ENCODE peak calls at places on chromosomes 13 and 19, in seven cellular contexts. One of them, this sample, is unnamed.

GRCh38 chr19:14127176-14127575 is 9.2 kb downstream of the ASF1B start:
- DNase-seq in substantia nigra: no peak
- DNase-seq in brain microvascular endothelial cell: no peak
- DNase-seq in heart right ventricle: peak
- DNase-seq in gastrocnemius medialis: peak
- DNase-seq in stomach: no peak
- DNase-seq in H9: no peak
- DNase-seq in this sample: no peak

GRCh38 chr19:42488783-42489521 is 39.3 kb downstream of the CEACAM1 start:
- DNase-seq in substantia nigra: no peak
- DNase-seq in H9: no peak
- DNase-seq in stomach: no peak
- DNase-seq in brain microvascular endothelial cell: no peak
- DNase-seq in gastrocnemius medialis: no peak
- DNase-seq in heart right ventricle: no peak
- DNase-seq in this sample: no peak

GRCh38 chr19:6935618-6936017 is 48.2 kb downstream of the ADGRE1 start:
- DNase-seq in heart right ventricle: no peak
- DNase-seq in brain microvascular endothelial cell: no peak
- DNase-seq in gastrocnemius medialis: no peak
- DNase-seq in substantia nigra: no peak
- DNase-seq in H9: no peak
- DNase-seq in stomach: no peak
- DNase-seq in this sample: no peak

GRCh38 chr13:112168771-112169170 is 101.8 kb downstream of the SOX1 start:
- DNase-seq in stomach: no peak
- DNase-seq in brain microvascular endothelial cell: no peak
- DNase-seq in substantia nigra: no peak
- DNase-seq in H9: no peak
- DNase-seq in gastrocnemius medialis: no peak
- DNase-seq in heart right ventricle: no peak
- DNase-seq in this sample: no peak

GRCh38 chr13:92621985-92622384 is 604.6 kb upstream of the GPC6 start:
- DNase-seq in H9: no peak
- DNase-seq in brain microvascular endothelial cell: no peak
- DNase-seq in heart right ventricle: no peak
- DNase-seq in stomach: no peak
- DNase-seq in substantia nigra: no peak
- DNase-seq in gastrocnemius medialis: no peak
- DNase-seq in this sample: no peak

GRCh38 chr19:54137114-54137912 is at the start of gene CNOT3:
- DNase-seq in stomach: peak
- DNase-seq in H9: peak
- DNase-seq in substantia nigra: peak
- DNase-seq in gastrocnemius medialis: peak
- DNase-seq in heart right ventricle: peak
- DNase-seq in brain microvascular endothelial cell: peak
- DNase-seq in this sample: peak

GRCh38 chr13:88103824-88104223 is 432.7 kb downstream of the SLITRK5 start:
- DNase-seq in stomach: no peak
- DNase-seq in H9: no peak
- DNase-seq in heart right ventricle: no peak
- DNase-seq in substantia nigra: no peak
- DNase-seq in brain microvascular endothelial cell: no peak
- DNase-seq in gastrocnemius medialis: no peak
- DNase-seq in this sample: no peak

GRCh38 chr13:109769921-109770320 is 16.5 kb downstream of the IRS2 start:
- DNase-seq in substantia nigra: no peak
- DNase-seq in brain microvascular endothelial cell: no peak
- DNase-seq in heart right ventricle: no peak
- DNase-seq in gastrocnemius medialis: no peak
- DNase-seq in stomach: no peak
- DNase-seq in H9: no peak
- DNase-seq in this sample: no peak

GRCh38 chr13:24505256-24505655 is 7.3 kb downstream of the PARP4 start:
- DNase-seq in gastrocnemius medialis: no peak
- DNase-seq in stomach: no peak
- DNase-seq in H9: no peak
- DNase-seq in substantia nigra: no peak
- DNase-seq in heart right ventricle: no peak
- DNase-seq in brain microvascular endothelial cell: peak
- DNase-seq in this sample: no peak

GRCh38 chr19:35024095-35024494 is 6.2 kb upstream of the SCN1B start:
- DNase-seq in stomach: no peak
- DNase-seq in gastrocnemius medialis: no peak
- DNase-seq in substantia nigra: no peak
- DNase-seq in H9: no peak
- DNase-seq in brain microvascular endothelial cell: no peak
- DNase-seq in heart right ventricle: no peak
- DNase-seq in this sample: no peak
- H3K27ac ChIP-seq in stomach: no peak
- H3K27ac ChIP-seq in gastrocnemius medialis: no peak
- H3K27ac ChIP-seq in substantia nigra: no peak
- H3K27ac ChIP-seq in H9: no peak
- H3K27ac ChIP-seq in brain microvascular endothelial cell: no peak
- H3K27ac ChIP-seq in heart right ventricle: no peak
- H3K27ac ChIP-seq in this sample: no peak

DNA sequence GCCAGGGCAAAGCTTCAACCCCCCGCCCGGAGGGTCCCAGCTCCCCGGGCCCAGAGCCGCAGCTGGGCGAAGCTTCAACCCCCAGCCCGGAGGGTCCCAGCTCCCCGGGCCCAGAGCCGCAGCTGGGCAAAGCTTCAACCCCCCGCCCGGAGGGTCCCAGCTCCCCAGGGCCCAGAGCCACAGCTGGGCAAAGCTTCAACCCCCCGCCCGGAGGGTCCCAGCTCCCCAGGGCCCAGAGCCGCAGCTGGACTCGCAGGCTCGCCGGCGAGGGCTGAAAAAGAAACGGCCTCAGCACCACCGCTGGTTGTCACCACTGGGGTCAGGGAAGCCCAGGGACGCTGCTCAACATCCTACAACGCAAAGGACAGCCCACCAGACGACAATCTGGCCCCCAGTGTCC is 5.2 kb downstream of the REXO1 start:
- DNase-seq in substantia nigra: no peak
- DNase-seq in heart right ventricle: no peak
- DNase-seq in gastrocnemius medialis: no peak
- DNase-seq in H9: no peak
- DNase-seq in brain microvascular endothelial cell: no peak
- DNase-seq in stomach: no peak
- DNase-seq in this sample: no peak
- H3K27ac ChIP-seq in substantia nigra: no peak
- H3K27ac ChIP-seq in heart right ventricle: peak
- H3K27ac ChIP-seq in gastrocnemius medialis: no peak
- H3K27ac ChIP-seq in H9: no peak
- H3K27ac ChIP-seq in brain microvascular endothelial cell: no peak
- H3K27ac ChIP-seq in stomach: no peak
- H3K27ac ChIP-seq in this sample: peak

GRCh38 chr19:48770223-48770622 is 14.9 kb downstream of the FGF21 start:
- DNase-seq in substantia nigra: no peak
- DNase-seq in H9: no peak
- DNase-seq in brain microvascular endothelial cell: peak
- DNase-seq in stomach: no peak
- DNase-seq in heart right ventricle: no peak
- DNase-seq in gastrocnemius medialis: no peak
- DNase-seq in this sample: no peak
- H3K27ac ChIP-seq in substantia nigra: no peak
- H3K27ac ChIP-seq in H9: no peak
- H3K27ac ChIP-seq in brain microvascular endothelial cell: no peak
- H3K27ac ChIP-seq in stomach: peak
- H3K27ac ChIP-seq in heart right ventricle: no peak
- H3K27ac ChIP-seq in gastrocnemius medialis: peak
- H3K27ac ChIP-seq in this sample: no peak

DNA sequence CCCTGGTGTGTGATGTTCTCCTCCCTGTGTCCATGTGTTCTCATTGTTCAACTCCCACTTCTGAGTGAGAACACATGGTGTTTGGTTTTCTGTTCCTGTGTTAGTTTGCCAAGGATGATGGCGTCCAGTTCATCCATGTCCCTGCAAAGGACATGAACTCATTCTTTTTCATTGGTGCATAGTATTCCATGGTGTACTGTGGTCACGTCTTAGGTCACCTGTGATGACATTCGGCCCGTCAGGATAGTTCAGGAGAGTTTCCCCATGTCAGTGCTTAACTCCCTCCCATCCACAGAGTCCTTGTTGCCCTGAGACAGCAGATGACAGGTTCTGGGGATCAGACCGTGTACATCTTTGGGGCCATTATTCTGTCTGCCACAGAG is 8.6 kb downstream of the ZNF444 start:
- DNase-seq in gastrocnemius medialis: no peak
- DNase-seq in stomach: no peak
- DNase-seq in brain microvascular endothelial cell: no peak
- DNase-seq in H9: no peak
- DNase-seq in substantia nigra: no peak
- DNase-seq in heart right ventricle: no peak
- DNase-seq in this sample: no peak
- H3K27ac ChIP-seq in gastrocnemius medialis: no peak
- H3K27ac ChIP-seq in stomach: no peak
- H3K27ac ChIP-seq in brain microvascular endothelial cell: no peak
- H3K27ac ChIP-seq in H9: no peak
- H3K27ac ChIP-seq in substantia nigra: no peak
- H3K27ac ChIP-seq in heart right ventricle: peak
- H3K27ac ChIP-seq in this sample: no peak

GRCh38 chr19:55348317-55349034 is 6.0 kb downstream of the COX6B2 start:
- DNase-seq in heart right ventricle: no peak
- DNase-seq in gastrocnemius medialis: no peak
- DNase-seq in H9: peak
- DNase-seq in brain microvascular endothelial cell: no peak
- DNase-seq in stomach: no peak
- DNase-seq in substantia nigra: no peak
- DNase-seq in this sample: no peak
- H3K27ac ChIP-seq in heart right ventricle: no peak
- H3K27ac ChIP-seq in gastrocnemius medialis: no peak
- H3K27ac ChIP-seq in H9: peak
- H3K27ac ChIP-seq in brain microvascular endothelial cell: no peak
- H3K27ac ChIP-seq in stomach: no peak
- H3K27ac ChIP-seq in substantia nigra: no peak
- H3K27ac ChIP-seq in this sample: no peak